ENCODE peak calls at places on chromosomes 3 and 15, in ten cellular contexts. I is SK-N-SH, W is IMR-90, J is adipocyte, S is tibial nerve, O is PC-3, R is HepG2, C is suprapubic skin, Z is adrenal gland, E is cardiac muscle cell. N is an unnamed sample.

GRCh38 chr3:77707271-77707670 is 667.4 kb downstream of the ROBO2 start:
- DNase-seq in C (no peak), E (peak; percentile 1), O (peak; percentile 56), J (peak; percentile 77), R (no peak), I (no peak), S (no peak), Z (no peak), W (no peak), N (no peak)

GRCh38 chr15:43189296-43189695 is 4.1 kb downstream of the CCNDBP1 start:
- DNase-seq in C (no peak), I (no peak), Z (no peak), O (no peak), J (no peak), R (no peak), W (peak; percentile 35), E (no peak), S (no peak), N (no peak)

GRCh38 chr3:124467980-124468902 is 262.0 kb upstream of the UMPS start:
- DNase-seq in W (peak; percentile 40), E (peak; percentile 52), C (no peak), S (no peak), R (peak; percentile 20), O (peak; percentile 80), I (peak; percentile 78), J (peak; percentile 76), Z (peak; percentile 31), N (no peak)

GRCh38 chr3:16253601-16254000 is 11.1 kb downstream of the DPH3 start:
- DNase-seq in J (peak; percentile 58), C (peak; percentile 84), S (peak; percentile 53), O (no peak), W (no peak), E (peak; percentile 81), I (no peak), Z (peak; percentile 59), R (no peak), N (peak; percentile 81)

GRCh38 chr3:177191108-177191779 is 6.0 kb downstream of the TBL1XR1 start:
- DNase-seq in S (no peak), E (no peak), W (no peak), O (no peak), C (no peak), R (no peak), Z (no peak), I (no peak), J (no peak), N (no peak)

GRCh38 chr3:58349792-58350626 is 17.3 kb downstream of the PXK start:
- DNase-seq in O (peak; percentile 22), C (no peak), S (no peak), W (no peak), J (no peak), R (no peak), Z (no peak), E (no peak), I (no peak), N (no peak)

GRCh38 chr3:4493931-4494806 is 1.0 kb downstream of the ITPR1 start:
- DNase-seq in W (peak; percentile 21), R (no peak), E (peak; percentile 51), J (peak; percentile 65), Z (no peak), S (no peak), I (peak; percentile 42), C (no peak), O (peak; percentile 37), N (no peak)

GRCh38 chr3:147838650-147839049 is 429.5 kb downstream of the ZIC1 start:
- DNase-seq in I (no peak), Z (no peak), W (peak; percentile 24), E (peak; percentile 44), O (peak; percentile 18), R (no peak), J (no peak), C (no peak), S (no peak), N (no peak)

GRCh38 chr3:50205719-50206276 is 727 bp downstream of the SLC38A3 start:
- DNase-seq in C (no peak), I (peak; percentile 62), W (no peak), E (no peak), J (peak; percentile 21), R (peak; percentile 73), S (no peak), Z (no peak), O (no peak), N (no peak)

GRCh38 chr3:34260266-34260990 is 462.0 kb downstream of the PDCD6IP start:
- DNase-seq in J (peak; percentile 88), I (peak; percentile 47), O (peak; percentile 62), S (peak; percentile 33), C (no peak), W (peak; percentile 50), Z (peak; percentile 36), R (peak; percentile 10), E (peak; percentile 55), N (peak; percentile 72)

GRCh38 chr3:109640146-109640652 is 302.9 kb upstream of the DPPA4 start:
- DNase-seq in S (no peak), E (no peak), C (no peak), Z (no peak), O (peak; percentile 80), R (no peak), I (no peak), W (peak; percentile 6), J (no peak), N (no peak)

GRCh38 chr15:49877871-49878511 is 241.0 kb downstream of the ATP8B4 start:
- DNase-seq in Z (peak; percentile 24), O (no peak), J (peak; percentile 78), W (peak; percentile 69), S (no peak), C (no peak), E (peak; percentile 88), R (no peak), I (no peak), N (no peak)

GRCh38 chr15:66240240-66240842 is 13.2 kb downstream of the MEGF11 start:
- DNase-seq in E (no peak), R (no peak), W (no peak), Z (no peak), I (no peak), O (no peak), C (no peak), J (no peak), S (no peak), N (no peak)

GRCh38 chr3:53902067-53902466 is 10.4 kb upstream of the SELENOK start:
- DNase-seq in W (no peak), C (no peak), Z (no peak), I (no peak), E (no peak), S (no peak), J (no peak), O (no peak), R (no peak), N (no peak)

GRCh38 chr3:12586403-12586802 is 29.5 kb downstream of the MKRN2 start:
- DNase-seq in I (no peak), W (no peak), J (no peak), R (no peak), S (no peak), E (no peak), Z (no peak), C (no peak), O (no peak), N (no peak)

GRCh38 chr15:77719450-77719849 is 86.7 kb upstream of the LINGO1 start:
- DNase-seq in O (no peak), Z (no peak), S (no peak), J (no peak), W (no peak), E (no peak), I (no peak), R (no peak), C (no peak), N (no peak)

GRCh38 chr3:45509038-45509767 is 85.3 kb upstream of the LIMD1 start:
- DNase-seq in I (no peak), W (peak; percentile 99), Z (no peak), C (no peak), E (peak; percentile 49), R (no peak), O (peak; percentile 79), J (peak; percentile 73), S (no peak), N (no peak)

GRCh38 chr3:75781079-75781745 is 4.1 kb downstream of the ZNF717 start:
- DNase-seq in O (no peak), R (no peak), E (peak; percentile 4), Z (no peak), J (no peak), S (no peak), I (no peak), W (no peak), C (no peak), N (no peak)

GRCh38 chr3:55515550-55516246 is 28.6 kb upstream of the WNT5A start:
- DNase-seq in S (no peak), W (no peak), O (no peak), C (no peak), J (no peak), I (peak; percentile 22), E (no peak), R (no peak), Z (no peak), N (no peak)

GRCh38 chr15:20353966-20354883 is 187.4 kb downstream of the GOLGA6L6 start:
- DNase-seq in R (no peak), C (peak; percentile 78), W (no peak), Z (no peak), S (no peak), I (no peak), E (no peak), O (no peak), J (no peak), N (no peak)
- H3K27me3 ChIP-seq in R (no peaks in the 10 kb centered on the region), C (no peaks in the 10 kb centered on the region), W (no peaks in the 10 kb centered on the region), Z (peaks cover 10% of the 10 kb centered on the region), S (no peaks in the 10 kb centered on the region), I (peaks cover 54% of the 10 kb centered on the region), E (no peaks in the 10 kb centered on the region), O (no peaks in the 10 kb centered on the region), J (peaks cover 3% of the 10 kb centered on the region), N (no peaks in the 10 kb centered on the region)

GRCh38 chr15:25208735-25209134 is 230.1 kb downstream of the UBE3A start:
- DNase-seq in Z (no peak), E (no peak), W (no peak), S (no peak), I (no peak), C (no peak), R (no peak), J (no peak), O (no peak), N (no peak)
- H3K9me3 ChIP-seq in Z (no peaks in the 10 kb centered on the region), E (no peaks in the 10 kb centered on the region), W (peaks cover 78% of the 10 kb centered on the region), S (no peaks in the 10 kb centered on the region), I (no peaks in the 10 kb centered on the region), C (peaks cover 8% of the 10 kb centered on the region), R (peaks cover 100% of the 10 kb centered on the region), J (no peaks in the 10 kb centered on the region), O (no peaks in the 10 kb centered on the region), N (no peaks in the 10 kb centered on the region)

GRCh38 chr15:96326551-96327154 is 3.8 kb upstream of the NR2F2 start:
- DNase-seq in S (peak; percentile 37), R (no peak), O (peak; percentile 65), C (no peak), W (no peak), Z (peak; percentile 48), I (no peak), E (peak; percentile 78), J (peak; percentile 80), N (no peak)
- H3K4me3 ChIP-seq in S (peak overlapping the region; percentile 84), R (peak overlapping the region; percentile 86), O (peak overlapping the region; percentile 85), C (peak overlapping the region; percentile 49), W (peak overlapping the region; percentile 93), Z (peak overlapping the region; percentile 54), I (peak overlapping the region; percentile 37), E (peak overlapping the region; percentile 28), J (peak overlapping the region; percentile 95), N (peak overlapping the region; percentile 75)

DNA sequence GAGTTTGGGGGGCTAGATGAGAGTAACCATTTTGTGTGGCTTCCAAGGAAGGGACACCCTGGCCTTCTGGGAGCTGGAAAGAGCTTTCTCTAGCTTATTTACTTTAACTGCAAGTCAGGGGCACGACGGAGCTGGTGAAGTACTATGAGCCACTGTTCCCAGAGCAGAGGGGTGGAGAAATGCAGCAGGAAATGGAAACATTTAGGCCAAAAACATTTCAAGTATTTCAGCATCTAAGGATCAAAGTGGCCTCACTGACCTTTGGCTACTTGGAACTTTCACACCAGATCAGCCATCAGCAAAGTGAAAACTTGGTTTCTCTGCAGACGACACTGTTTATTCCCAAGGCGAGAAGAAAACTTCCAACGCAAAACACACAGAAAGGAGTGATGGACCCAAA is 7.9 kb downstream of the DGKG start:
- DNase-seq in J (no peak), R (peak; percentile 82), I (no peak), W (no peak), C (no peak), E (no peak), S (no peak), Z (no peak), O (no peak), N (no peak)
- H3K27me3 ChIP-seq in J (peaks cover 13% of the 10 kb centered on the region), R (no peaks in the 10 kb centered on the region), I (no peaks in the 10 kb centered on the region), W (peaks cover 21% of the 10 kb centered on the region), C (peaks cover 3% of the 10 kb centered on the region), E (peaks cover 5% of the 10 kb centered on the region), S (no peaks in the 10 kb centered on the region), Z (no peaks in the 10 kb centered on the region), O (peaks cover 8% of the 10 kb centered on the region), N (no peaks in the 10 kb centered on the region)

N was measured in ascending aorta.